ENCODE peak calls at places on chromosomes 2 and 18, in four cellular contexts. B is HepG2, U is HCT116, T is K562. G is an unnamed sample.

GRCh38 chr2:32864761-32865160 is 82.0 kb upstream of the LTBP1 start:
- DNase-seq in B (no peak), U (no peak), T (no peak), G (no peak)

GRCh38 chr2:153786016-153786415 is 85.7 kb upstream of the GALNT13 start:
- DNase-seq in B (no peak), U (no peak), T (no peak), G (no peak)

GRCh38 chr2:199409705-199410104 is 48.0 kb downstream of the SATB2 start:
- DNase-seq in B (no peak), U (no peak), T (no peak), G (no peak)

GRCh38 chr2:204533629-204534370 is 11.5 kb upstream of the PARD3B start:
- DNase-seq in B (no peak), U (no peak), T (no peak), G (peak)

GRCh38 chr18:50143295-50143694 is 51.7 kb downstream of the MYO5B start:
- DNase-seq in B (no peak), U (no peak), T (no peak), G (no peak)

GRCh38 chr2:99680946-99681345 is 191.1 kb upstream of the REV1 start:
- DNase-seq in B (no peak), U (no peak), T (no peak), G (no peak)

GRCh38 chr18:46174317-46175039 is 70.3 kb downstream of the HAUS1 start:
- DNase-seq in B (no peak), U (no peak), T (peak), G (no peak)

GRCh38 chr2:83916559-83916958 is 542.5 kb downstream of the SUCLG1 start:
- DNase-seq in B (no peak), U (no peak), T (no peak), G (no peak)

GRCh38 chr2:2877427-2877826 is 500.2 kb downstream of the EIPR1 start:
- DNase-seq in B (no peak), U (no peak), T (no peak), G (no peak)

GRCh38 chr2:70381235-70381634 is 79.4 kb upstream of the FAM136A start:
- DNase-seq in B (no peak), U (no peak), T (no peak), G (no peak)

GRCh38 chr18:79413025-79413424 is 17.3 kb downstream of the NFATC1 start:
- DNase-seq in B (no peak), U (no peak), T (peak), G (no peak)

DNA sequence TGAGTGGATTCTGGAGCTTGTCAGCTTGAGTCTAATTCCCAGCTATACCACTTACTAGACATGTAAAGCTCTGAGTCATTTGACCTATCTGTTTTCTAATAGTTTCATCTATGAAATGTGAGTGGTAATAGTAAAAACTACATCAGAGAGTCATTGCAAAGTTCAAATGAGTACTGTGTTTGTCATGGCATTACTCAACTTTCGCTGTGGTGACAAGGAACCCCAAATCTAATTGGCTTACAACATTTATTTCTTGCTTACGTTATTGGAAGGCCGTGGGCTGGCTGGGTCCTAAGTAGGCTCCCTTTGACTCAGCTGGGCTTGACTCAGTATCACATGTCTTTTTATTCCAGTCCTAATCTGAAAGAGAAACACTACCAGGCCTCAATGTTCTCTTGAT is 431.6 kb upstream of the SPHKAP start:
- DNase-seq in B (no peak), U (peak), T (no peak), G (peak)
- TF ChIP-seq TCF7L2 in B (no peak), U (no peak), T (no peak), G (no peak)

GRCh38 chr2:226308981-226309380 is 490.6 kb downstream of the IRS1 start:
- DNase-seq in B (no peak), U (no peak), T (no peak), G (no peak)
- TF ChIP-seq TCF7L2 in B (no peak), U (no peak), T (no peak), G (no peak)

DNA sequence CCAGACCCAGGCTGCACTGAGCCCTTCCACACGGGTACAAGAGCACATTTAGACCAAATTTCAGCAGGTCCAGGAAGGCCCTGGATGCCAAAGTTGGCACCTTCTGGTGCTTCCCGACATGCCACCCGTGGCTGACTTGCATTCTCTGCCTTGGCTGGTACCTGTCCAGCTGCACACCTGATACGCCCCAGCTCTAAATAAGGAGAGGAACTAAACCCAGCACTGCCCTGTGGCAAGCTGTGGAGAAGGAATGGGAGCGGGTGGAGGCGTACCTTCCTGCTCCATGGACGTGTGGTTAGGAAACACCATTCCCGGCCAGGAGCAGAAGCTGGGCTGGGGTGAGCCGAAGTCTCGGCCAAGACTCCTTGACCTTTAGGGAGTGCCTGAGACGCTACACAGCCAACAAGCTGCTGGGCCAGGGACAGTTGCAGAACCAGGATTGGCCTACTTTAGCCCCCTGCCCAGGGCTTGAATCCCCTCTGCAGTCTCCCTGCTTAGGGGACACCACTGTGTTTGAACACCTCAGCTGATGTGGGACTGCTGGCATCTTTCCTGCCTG is 86.5 kb upstream of the TAF1B start:
- DNase-seq in B (no peak), U (no peak), T (no peak), G (no peak)
- TF ChIP-seq TCF7L2 in B (no peak), U (no peak), T (no peak), G (no peak)

GRCh38 chr2:141957321-141957720 is 173.5 kb downstream of the LRP1B start:
- DNase-seq in B (no peak), U (no peak), T (no peak), G (no peak)
- TF ChIP-seq TCF7L2 in B (no peak), U (no peak), T (no peak), G (no peak)

GRCh38 chr2:231102772-231103171 is 22.1 kb downstream of the HTR2B start:
- DNase-seq in B (no peak), U (no peak), T (no peak), G (no peak)
- TF ChIP-seq TCF7L2 in B (no peak), U (no peak), T (no peak), G (no peak)

GRCh38 chr2:240387325-240387668 is 48.2 kb upstream of the GPC1 start:
- DNase-seq in B (no peak), U (no peak), T (no peak), G (no peak)

GRCh38 chr2:240390091-240391073 is 45.1 kb upstream of the GPC1 start:
- DNase-seq in B (no peak), U (no peak), T (no peak), G (no peak)

GRCh38 chr2:240389302-240389805 is 46.1 kb upstream of the GPC1 start:
- DNase-seq in B (no peak), U (no peak), T (no peak), G (no peak)

GRCh38 chr2:240387669-240388358 is 47.6 kb upstream of the GPC1 start:
- DNase-seq in B (peak), U (peak), T (peak), G (peak)

DNA sequence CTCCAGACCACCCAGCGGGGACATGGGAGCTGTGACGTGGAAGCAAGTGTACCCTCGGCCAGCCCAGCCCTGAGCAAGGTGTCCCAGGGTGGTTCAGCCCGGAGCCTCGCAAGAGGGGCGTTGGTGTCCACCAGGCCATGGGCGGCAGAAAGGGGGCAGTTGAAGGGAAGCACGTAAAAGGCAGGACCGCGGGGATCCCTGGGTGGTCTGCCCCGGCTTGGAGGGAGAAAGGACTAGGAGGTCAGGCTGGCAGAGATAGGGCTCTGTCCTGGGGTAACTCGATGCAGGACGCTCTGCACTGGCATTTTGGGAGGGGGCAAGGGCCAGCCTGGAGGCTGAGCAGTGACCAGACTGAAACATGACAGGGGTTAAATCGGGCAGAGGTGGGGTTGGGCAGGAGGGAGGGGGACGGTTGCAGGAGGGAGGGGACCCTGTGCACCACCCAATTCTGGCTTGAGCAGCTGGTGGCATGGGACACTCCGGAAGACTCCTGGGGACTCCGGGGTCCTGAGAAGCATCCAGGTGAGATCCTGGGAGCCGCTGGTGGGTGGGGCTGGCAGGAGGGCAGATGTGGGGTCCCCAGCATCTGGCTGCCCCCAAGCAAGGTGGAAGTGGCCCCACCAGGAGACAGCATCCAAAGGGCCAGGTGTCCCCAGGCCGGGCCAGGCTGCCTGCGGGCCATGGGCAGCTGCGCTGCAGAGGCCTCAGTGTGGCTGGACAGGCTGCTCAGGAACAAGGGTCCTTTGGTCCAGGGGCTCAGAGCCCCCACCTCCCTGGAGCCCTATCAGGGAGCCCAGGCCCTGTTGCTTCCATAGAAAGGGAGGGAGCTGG is 46.8 kb upstream of the GPC1 start:
- DNase-seq in B (no peak), U (no peak), T (no peak), G (no peak)
- TF ChIP-seq TCF7L2 in B (no peak), U (no peak), T (no peak), G (no peak)

GRCh38 chr2:63051795-63052333 is 1.2 kb downstream of the OTX1 start:
- DNase-seq in B (no peak), U (no peak), T (no peak), G (no peak)
- TF ChIP-seq TCF7L2 in B (no peak), U (no peak), T (no peak), G (no peak)

G was measured in Panc1.